ENCODE peak calls at places on chromosomes 5 and 9, in seven cellular contexts. One of them, this sample, is unnamed.

GRCh38 chr9:93575706-93576295 is 583 bp upstream of the PHF2 start:
- DNase-seq in astrocyte: no peak
- DNase-seq in H9: no peak
- DNase-seq in GM23248: peak
- DNase-seq in neuronal stem cell: peak
- DNase-seq in PC-3: no peak
- DNase-seq in kidney: no peak
- DNase-seq in this sample: peak

GRCh38 chr5:1665803-1666202 is 133.8 kb downstream of the MRPL36 start:
- DNase-seq in astrocyte: no peak
- DNase-seq in H9: no peak
- DNase-seq in GM23248: no peak
- DNase-seq in neuronal stem cell: no peak
- DNase-seq in PC-3: no peak
- DNase-seq in kidney: no peak
- DNase-seq in this sample: no peak

GRCh38 chr9:91036826-91037510 is 235.3 kb downstream of the SYK start:
- DNase-seq in astrocyte: peak
- DNase-seq in H9: peak
- DNase-seq in GM23248: peak
- DNase-seq in neuronal stem cell: peak
- DNase-seq in PC-3: peak
- DNase-seq in kidney: peak
- DNase-seq in this sample: peak

GRCh38 chr5:124570285-124571035 is 176.0 kb downstream of the ZNF608 start:
- DNase-seq in astrocyte: no peak
- DNase-seq in H9: no peak
- DNase-seq in GM23248: no peak
- DNase-seq in neuronal stem cell: no peak
- DNase-seq in PC-3: no peak
- DNase-seq in kidney: no peak
- DNase-seq in this sample: no peak

GRCh38 chr5:53965459-53965858 is 344.9 kb downstream of the ARL15 start:
- DNase-seq in astrocyte: peak
- DNase-seq in H9: no peak
- DNase-seq in GM23248: peak
- DNase-seq in neuronal stem cell: no peak
- DNase-seq in PC-3: no peak
- DNase-seq in kidney: no peak
- DNase-seq in this sample: no peak

GRCh38 chr9:4879098-4879497 is 86.4 kb downstream of the RCL1 start:
- DNase-seq in astrocyte: no peak
- DNase-seq in H9: no peak
- DNase-seq in GM23248: no peak
- DNase-seq in neuronal stem cell: no peak
- DNase-seq in PC-3: no peak
- DNase-seq in kidney: no peak
- DNase-seq in this sample: no peak

GRCh38 chr5:89265511-89266169 is 382.7 kb upstream of the MEF2C start:
- DNase-seq in astrocyte: peak
- DNase-seq in H9: no peak
- DNase-seq in GM23248: peak
- DNase-seq in neuronal stem cell: no peak
- DNase-seq in PC-3: peak
- DNase-seq in kidney: no peak
- DNase-seq in this sample: no peak

GRCh38 chr9:106600955-106601354 is 262.0 kb upstream of the ZNF462 start:
- DNase-seq in astrocyte: no peak
- DNase-seq in H9: no peak
- DNase-seq in GM23248: no peak
- DNase-seq in neuronal stem cell: no peak
- DNase-seq in PC-3: no peak
- DNase-seq in kidney: no peak
- DNase-seq in this sample: no peak

GRCh38 chr5:1011226-1011631 is 2.6 kb downstream of the NKD2 start:
- DNase-seq in astrocyte: no peak
- DNase-seq in H9: peak
- DNase-seq in GM23248: no peak
- DNase-seq in neuronal stem cell: no peak
- DNase-seq in PC-3: peak
- DNase-seq in kidney: peak
- DNase-seq in this sample: peak

GRCh38 chr5:57950616-57951228 is 468.1 kb upstream of the ACTBL2 start:
- DNase-seq in astrocyte: no peak
- DNase-seq in H9: peak
- DNase-seq in GM23248: no peak
- DNase-seq in neuronal stem cell: no peak
- DNase-seq in PC-3: no peak
- DNase-seq in kidney: no peak
- DNase-seq in this sample: no peak

GRCh38 chr9:21381752-21382339 is 3.4 kb downstream of the IFNA2 start:
- DNase-seq in astrocyte: no peak
- DNase-seq in H9: no peak
- DNase-seq in GM23248: no peak
- DNase-seq in neuronal stem cell: no peak
- DNase-seq in PC-3: peak
- DNase-seq in kidney: no peak
- DNase-seq in this sample: no peak

GRCh38 chr9:81390802-81391456 is 298.4 kb downstream of the TLE1 start:
- DNase-seq in astrocyte: no peak
- DNase-seq in H9: no peak
- DNase-seq in GM23248: no peak
- DNase-seq in neuronal stem cell: no peak
- DNase-seq in PC-3: peak
- DNase-seq in kidney: no peak
- DNase-seq in this sample: no peak

GRCh38 chr9:6942406-6942805 is 184.6 kb downstream of the KDM4C start:
- DNase-seq in astrocyte: no peak
- DNase-seq in H9: no peak
- DNase-seq in GM23248: no peak
- DNase-seq in neuronal stem cell: no peak
- DNase-seq in PC-3: no peak
- DNase-seq in kidney: no peak
- DNase-seq in this sample: no peak

GRCh38 chr5:151094054-151094858 is 13.4 kb upstream of the TNIP1 start:
- DNase-seq in astrocyte: no peak
- DNase-seq in H9: no peak
- DNase-seq in GM23248: peak
- DNase-seq in neuronal stem cell: no peak
- DNase-seq in PC-3: peak
- DNase-seq in kidney: no peak
- DNase-seq in this sample: no peak

GRCh38 chr9:124551472-124552339 is 44.5 kb upstream of the NR5A1 start:
- DNase-seq in astrocyte: peak
- DNase-seq in H9: peak
- DNase-seq in GM23248: peak
- DNase-seq in neuronal stem cell: peak
- DNase-seq in PC-3: peak
- DNase-seq in kidney: no peak
- DNase-seq in this sample: peak

GRCh38 chr9:14692536-14692917 is 705 bp downstream of the ZDHHC21 start:
- DNase-seq in astrocyte: no peak
- DNase-seq in H9: no peak
- DNase-seq in GM23248: peak
- DNase-seq in neuronal stem cell: no peak
- DNase-seq in PC-3: no peak
- DNase-seq in kidney: no peak
- DNase-seq in this sample: no peak

GRCh38 chr5:167790462-167791260 is 500.8 kb upstream of the WWC1 start:
- DNase-seq in astrocyte: peak
- DNase-seq in H9: no peak
- DNase-seq in GM23248: peak
- DNase-seq in neuronal stem cell: no peak
- DNase-seq in PC-3: no peak
- DNase-seq in kidney: no peak
- DNase-seq in this sample: no peak

GRCh38 chr9:92404437-92404836 is at the start of gene OGN:
- DNase-seq in astrocyte: no peak
- DNase-seq in H9: no peak
- DNase-seq in GM23248: peak
- DNase-seq in neuronal stem cell: no peak
- DNase-seq in PC-3: no peak
- DNase-seq in kidney: no peak
- DNase-seq in this sample: no peak

GRCh38 chr5:155308289-155308688 is 294.7 kb downstream of the KIF4B start:
- DNase-seq in astrocyte: no peak
- DNase-seq in H9: no peak
- DNase-seq in GM23248: no peak
- DNase-seq in neuronal stem cell: no peak
- DNase-seq in PC-3: no peak
- DNase-seq in kidney: no peak
- DNase-seq in this sample: no peak

GRCh38 chr5:155307219-155307618 is 293.7 kb downstream of the KIF4B start:
- DNase-seq in astrocyte: no peak
- DNase-seq in H9: no peak
- DNase-seq in GM23248: no peak
- DNase-seq in neuronal stem cell: no peak
- DNase-seq in PC-3: no peak
- DNase-seq in kidney: no peak
- DNase-seq in this sample: no peak

GRCh38 chr5:155299342-155300006 is 285.9 kb downstream of the KIF4B start:
- DNase-seq in astrocyte: no peak
- DNase-seq in H9: no peak
- DNase-seq in GM23248: no peak
- DNase-seq in neuronal stem cell: no peak
- DNase-seq in PC-3: no peak
- DNase-seq in kidney: no peak
- DNase-seq in this sample: peak

DNA sequence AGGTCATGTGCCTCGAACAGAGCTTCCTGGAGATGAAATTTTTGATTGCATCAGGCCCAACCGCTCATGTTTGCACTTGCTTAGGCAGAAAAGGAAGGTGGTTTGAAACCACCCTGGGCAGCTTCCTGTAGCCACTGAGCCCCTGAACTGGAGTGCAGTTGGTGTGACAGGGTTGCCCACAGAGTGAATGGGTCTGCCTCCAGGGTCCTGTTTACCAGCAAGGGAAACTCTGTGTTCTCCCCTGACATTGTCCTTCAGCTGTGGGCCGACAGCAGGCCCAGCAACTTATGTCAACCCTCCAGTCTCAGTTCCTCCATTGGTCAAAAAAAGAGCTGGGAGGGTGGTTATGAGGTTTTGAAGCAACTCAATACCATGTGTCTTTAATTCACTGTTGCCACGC is 289.6 kb downstream of the KIF4B start:
- DNase-seq in astrocyte: no peak
- DNase-seq in H9: no peak
- DNase-seq in GM23248: no peak
- DNase-seq in neuronal stem cell: no peak
- DNase-seq in PC-3: no peak
- DNase-seq in kidney: no peak
- DNase-seq in this sample: no peak
- H3K9ac ChIP-seq in astrocyte: no peak
- H3K9ac ChIP-seq in H9: no peak
- H3K9ac ChIP-seq in GM23248: no peak
- H3K9ac ChIP-seq in neuronal stem cell: no peak
- H3K9ac ChIP-seq in PC-3: no peak
- H3K9ac ChIP-seq in kidney: no peak
- H3K9ac ChIP-seq in this sample: no peak

GRCh38 chr5:52779213-52779612 is 8.5 kb upstream of the ITGA1 start:
- DNase-seq in astrocyte: no peak
- DNase-seq in H9: no peak
- DNase-seq in GM23248: no peak
- DNase-seq in neuronal stem cell: no peak
- DNase-seq in PC-3: no peak
- DNase-seq in kidney: no peak
- DNase-seq in this sample: no peak

GRCh38 chr5:52786937-52787599 is 648 bp upstream of the ITGA1 start:
- DNase-seq in astrocyte: no peak
- DNase-seq in H9: peak
- DNase-seq in GM23248: peak
- DNase-seq in neuronal stem cell: no peak
- DNase-seq in PC-3: no peak
- DNase-seq in kidney: no peak
- DNase-seq in this sample: no peak

GRCh38 chr5:52786391-52786790 is 1.3 kb upstream of the ITGA1 start:
- DNase-seq in astrocyte: no peak
- DNase-seq in H9: no peak
- DNase-seq in GM23248: no peak
- DNase-seq in neuronal stem cell: no peak
- DNase-seq in PC-3: peak
- DNase-seq in kidney: no peak
- DNase-seq in this sample: no peak

GRCh38 chr5:52784741-52785140 is 3.0 kb upstream of the ITGA1 start:
- DNase-seq in astrocyte: no peak
- DNase-seq in H9: no peak
- DNase-seq in GM23248: no peak
- DNase-seq in neuronal stem cell: no peak
- DNase-seq in PC-3: peak
- DNase-seq in kidney: no peak
- DNase-seq in this sample: no peak

GRCh38 chr5:52783226-52783959 is 4.3 kb upstream of the ITGA1 start:
- DNase-seq in astrocyte: no peak
- DNase-seq in H9: no peak
- DNase-seq in GM23248: peak
- DNase-seq in neuronal stem cell: no peak
- DNase-seq in PC-3: peak
- DNase-seq in kidney: no peak
- DNase-seq in this sample: no peak
- H3K9ac ChIP-seq in astrocyte: no peak
- H3K9ac ChIP-seq in H9: no peak
- H3K9ac ChIP-seq in GM23248: no peak
- H3K9ac ChIP-seq in neuronal stem cell: no peak
- H3K9ac ChIP-seq in PC-3: peak
- H3K9ac ChIP-seq in kidney: no peak
- H3K9ac ChIP-seq in this sample: no peak

DNA sequence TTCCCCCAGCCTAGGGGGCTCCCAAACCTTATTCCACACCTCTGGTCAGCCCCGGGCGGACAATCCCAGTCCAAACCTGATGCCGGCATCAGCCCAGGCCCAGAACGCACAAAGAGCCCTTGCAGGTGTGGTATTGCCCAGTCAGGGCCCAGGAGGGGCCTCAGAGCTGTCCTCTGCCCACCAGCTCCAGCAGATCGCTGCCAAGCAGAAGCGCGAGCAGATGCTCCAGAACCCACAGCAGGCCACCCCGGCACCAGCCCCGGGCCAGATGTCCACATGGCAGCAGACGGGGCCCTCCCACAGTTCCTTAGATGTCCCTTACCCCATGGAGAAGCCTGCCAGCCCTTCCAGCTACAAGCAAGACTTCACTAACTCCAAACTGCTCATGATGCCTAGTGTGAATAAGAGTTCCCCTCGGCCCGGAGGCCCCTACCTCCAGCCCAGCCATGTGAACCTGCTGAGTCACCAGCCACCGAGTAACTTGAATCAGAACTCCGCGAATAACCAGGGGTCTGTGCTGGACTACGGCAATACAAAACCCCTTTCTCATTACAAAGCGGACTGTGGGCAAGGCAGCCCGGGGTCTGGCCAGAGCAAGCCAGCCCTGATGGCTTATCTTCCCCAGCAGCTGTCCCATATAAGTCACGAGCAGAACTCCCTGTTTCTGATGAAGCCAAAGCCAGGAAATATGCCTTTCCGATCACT is 27.6 kb upstream of the LTC4S start:
- DNase-seq in astrocyte: peak
- DNase-seq in H9: no peak
- DNase-seq in GM23248: peak
- DNase-seq in neuronal stem cell: no peak
- DNase-seq in PC-3: no peak
- DNase-seq in kidney: no peak
- DNase-seq in this sample: peak
- H3K9ac ChIP-seq in astrocyte: peak
- H3K9ac ChIP-seq in H9: no peak
- H3K9ac ChIP-seq in GM23248: peak
- H3K9ac ChIP-seq in neuronal stem cell: no peak
- H3K9ac ChIP-seq in PC-3: no peak
- H3K9ac ChIP-seq in kidney: peak
- H3K9ac ChIP-seq in this sample: peak

GRCh38 chr9:132744881-132745761 is 74.9 kb downstream of the GTF3C4 start:
- DNase-seq in astrocyte: no peak
- DNase-seq in H9: peak
- DNase-seq in GM23248: peak
- DNase-seq in neuronal stem cell: peak
- DNase-seq in PC-3: no peak
- DNase-seq in kidney: no peak
- DNase-seq in this sample: peak
- H3K9ac ChIP-seq in astrocyte: no peak
- H3K9ac ChIP-seq in H9: no peak
- H3K9ac ChIP-seq in GM23248: no peak
- H3K9ac ChIP-seq in neuronal stem cell: no peak
- H3K9ac ChIP-seq in PC-3: no peak
- H3K9ac ChIP-seq in kidney: no peak
- H3K9ac ChIP-seq in this sample: no peak

This sample was measured in SK-N-SH.